ENCODE peak calls at places on chromosome 14, in eight cellular contexts. D, N, P, M, K, E, B and X are unnamed samples.

GRCh38 chr14:94111276-94112095 is 950 bp downstream of the IFI27 start:
- DNase-seq in D (no peak), N (no peak), P (no peak), M (no peak), K (no peak), E (no peak), B (no peak), X (no peak)

GRCh38 chr14:72111921-72112320 is 179.7 kb downstream of the RGS6 start:
- DNase-seq in D (no peak), N (no peak), P (no peak), M (no peak), K (no peak), E (no peak), B (no peak), X (no peak)

GRCh38 chr14:22283000-22283399 is 306.0 kb downstream of the DAD1 start:
- DNase-seq in D (no peak), N (no peak), P (no peak), M (no peak), K (no peak), E (no peak), B (no peak), X (no peak)

GRCh38 chr14:31449971-31450610 is 7.2 kb downstream of the DTD2 start:
- DNase-seq in D (peak; percentile 42), N (peak; percentile 35), P (no peak), M (no peak), K (no peak), E (peak; percentile 7), B (no peak), X (no peak)

GRCh38 chr14:99401624-99402282 is 78.9 kb downstream of the SETD3 start:
- DNase-seq in D (peak; percentile 34), N (no peak), P (no peak), M (no peak), K (no peak), E (no peak), B (no peak), X (no peak)

GRCh38 chr14:72254202-72254939 is 322.1 kb downstream of the RGS6 start:
- DNase-seq in D (no peak), N (no peak), P (no peak), M (no peak), K (no peak), E (no peak), B (no peak), X (no peak)

GRCh38 chr14:35362911-35363374 is 41.6 kb downstream of the NFKBIA start:
- DNase-seq in D (no peak), N (peak; percentile 82), P (no peak), M (no peak), K (no peak), E (no peak), B (no peak), X (no peak)

GRCh38 chr14:90556050-90556477 is 159.2 kb downstream of the CALM1 start:
- DNase-seq in D (peak; percentile 32), N (no peak), P (peak; percentile 26), M (peak; percentile 68), K (no peak), E (no peak), B (no peak), X (no peak)

GRCh38 chr14:102772781-102773570 is 4.3 kb upstream of the TRAF3 start:
- DNase-seq in D (no peak), N (no peak), P (no peak), M (no peak), K (no peak), E (no peak), B (no peak), X (no peak)

GRCh38 chr14:76918751-76919421 is 92.7 kb downstream of the LRRC74A start:
- DNase-seq in D (peak; percentile 83), N (peak; percentile 99), P (peak; percentile 89), M (peak; percentile 84), K (no peak), E (peak; percentile 73), B (no peak), X (no peak)

GRCh38 chr14:97762386-97762785 is 965.2 kb downstream of the VRK1 start:
- DNase-seq in D (no peak), N (no peak), P (no peak), M (no peak), K (no peak), E (no peak), B (no peak), X (no peak)

GRCh38 chr14:53408175-53408879 is 255.2 kb upstream of the DDHD1 start:
- DNase-seq in D (no peak), N (no peak), P (no peak), M (no peak), K (no peak), E (no peak), B (no peak), X (no peak)

GRCh38 chr14:86574026-86574777 is 1044.3 kb downstream of the FLRT2 start:
- DNase-seq in D (no peak), N (peak; percentile 57), P (no peak), M (no peak), K (no peak), E (no peak), B (no peak), X (no peak)

GRCh38 chr14:75884198-75884611 is 97.6 kb downstream of the TGFB3 start:
- DNase-seq in D (no peak), N (peak; percentile 92), P (no peak), M (no peak), K (no peak), E (no peak), B (no peak), X (no peak)

DNA sequence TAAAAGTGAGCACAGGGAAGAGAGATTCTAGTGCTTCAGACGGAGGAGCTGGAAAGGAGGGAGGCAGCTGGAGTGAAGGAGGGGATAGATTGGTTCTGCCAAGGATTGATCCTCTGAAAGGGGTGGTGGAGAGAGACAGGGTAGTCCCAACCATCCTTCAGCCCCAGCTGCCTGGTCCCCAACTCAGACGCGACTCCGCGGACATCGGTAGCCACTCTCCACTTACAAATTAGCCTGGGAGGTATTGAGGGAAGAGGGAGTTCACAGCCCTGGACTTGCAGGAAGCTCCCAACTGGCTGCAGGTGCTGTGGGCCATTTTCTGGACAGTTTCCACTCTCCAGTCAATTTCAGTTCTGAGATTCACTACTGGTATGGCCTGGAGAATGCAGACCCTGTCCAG is 1.2 kb downstream of the PLEKHD1 start:
- DNase-seq in D (no peak), N (no peak), P (no peak), M (no peak), K (no peak), E (no peak), B (no peak), X (no peak)
- H3K27me3 ChIP-seq in D (peaks cover 16% of the 10 kb centered on the region), N (peaks cover 62% of the 10 kb centered on the region), P (peaks cover 71% of the 10 kb centered on the region), M (peaks cover 3% of the 10 kb centered on the region), K (peaks cover 5% of the 10 kb centered on the region), E (no peaks in the 10 kb centered on the region), B (peaks cover 7% of the 10 kb centered on the region), X (peaks cover 66% of the 10 kb centered on the region)

DNA sequence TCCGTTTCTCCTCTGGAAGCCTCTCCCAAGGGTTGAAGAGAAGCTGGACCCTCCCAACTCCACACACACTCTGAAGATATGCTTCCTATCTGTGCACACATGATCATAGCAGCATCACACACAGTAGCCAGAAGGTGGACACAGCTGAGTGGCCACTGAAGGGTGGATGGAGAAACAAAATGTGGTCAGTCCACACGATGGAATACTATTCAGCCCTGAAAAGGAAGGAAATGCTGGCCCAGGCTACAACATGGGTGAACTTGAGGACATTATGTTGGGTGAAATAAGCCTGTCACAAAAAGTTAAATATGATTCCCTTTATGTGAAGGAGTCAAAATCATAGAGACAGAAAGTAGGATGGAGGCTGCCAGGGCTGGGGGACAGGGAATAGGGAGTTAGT is 43.9 kb upstream of the DLK1 start:
- DNase-seq in D (no peak), N (no peak), P (no peak), M (no peak), K (no peak), E (no peak), B (no peak), X (no peak)
- H3K27me3 ChIP-seq in D (no peaks in the 10 kb centered on the region), N (no peaks in the 10 kb centered on the region), P (no peaks in the 10 kb centered on the region), M (no peaks in the 10 kb centered on the region), K (no peaks in the 10 kb centered on the region), E (no peaks in the 10 kb centered on the region), B (no peaks in the 10 kb centered on the region), X (no peaks in the 10 kb centered on the region)

GRCh38 chr14:61280526-61281185 is 482 bp downstream of the TMEM30B start:
- DNase-seq in D (peak; percentile 68), N (peak; percentile 59), P (peak; percentile 69), M (no peak), K (peak; percentile 74), E (no peak), B (no peak), X (peak; percentile 72)
- H3K27me3 ChIP-seq in D (no peaks in the 10 kb centered on the region), N (peaks cover 29% of the 10 kb centered on the region), P (peaks cover 18% of the 10 kb centered on the region), M (peaks cover 18% of the 10 kb centered on the region), K (no peaks in the 10 kb centered on the region), E (no peaks in the 10 kb centered on the region), B (peaks cover 53% of the 10 kb centered on the region), X (no peaks in the 10 kb centered on the region)

GRCh38 chr14:95515080-95515489 is 1.4 kb downstream of the SYNE3 start:
- DNase-seq in D (no peak), N (no peak), P (no peak), M (peak; percentile 51), K (no peak), E (no peak), B (no peak), X (no peak)
- H3K27me3 ChIP-seq in D (no peaks in the 10 kb centered on the region), N (no peaks in the 10 kb centered on the region), P (no peaks in the 10 kb centered on the region), M (no peaks in the 10 kb centered on the region), K (no peaks in the 10 kb centered on the region), E (no peaks in the 10 kb centered on the region), B (no peaks in the 10 kb centered on the region), X (no peaks in the 10 kb centered on the region)

GRCh38 chr14:81435048-81435577 is 35.0 kb upstream of the STON2 start:
- DNase-seq in D (no peak), N (no peak), P (no peak), M (no peak), K (no peak), E (no peak), B (no peak), X (no peak)

GRCh38 chr14:81437226-81437625 is 37.1 kb upstream of the STON2 start:
- DNase-seq in D (no peak), N (no peak), P (no peak), M (no peak), K (no peak), E (no peak), B (no peak), X (no peak)

GRCh38 chr14:81435578-81436295 is 35.6 kb upstream of the STON2 start:
- DNase-seq in D (peak; percentile 46), N (peak; percentile 44), P (peak; percentile 42), M (peak; percentile 36), K (no peak), E (no peak), B (no peak), X (no peak)

GRCh38 chr14:81434230-81434629 is 34.1 kb upstream of the STON2 start:
- DNase-seq in D (no peak), N (no peak), P (no peak), M (no peak), K (no peak), E (no peak), B (no peak), X (no peak)

GRCh38 chr14:81436296-81437138 is 36.4 kb upstream of the STON2 start:
- DNase-seq in D (peak; percentile 76), N (peak; percentile 59), P (peak; percentile 79), M (peak; percentile 60), K (no peak), E (peak; percentile 21), B (no peak), X (no peak)
- H3K27me3 ChIP-seq in D (peaks cover 1% of the 10 kb centered on the region), N (peaks cover 43% of the 10 kb centered on the region), P (peaks cover 38% of the 10 kb centered on the region), M (no peaks in the 10 kb centered on the region), K (peaks cover 13% of the 10 kb centered on the region), E (peaks cover 48% of the 10 kb centered on the region), B (peaks cover 19% of the 10 kb centered on the region), X (peaks cover 65% of the 10 kb centered on the region)